ENCODE peak calls at places on chromosomes 2 and 18, in nine cellular contexts. C, U, I, S, L, J, X, P and F are unnamed samples.
A peak's percentile ranks its signal among the peaks of the same experiment; 100 is the strongest.

GRCh38 chr2:241541564-241542277 is 16.8 kb upstream of the BOK start:
- DNase-seq in X (no peak), S (peak; percentile 72), J (no peak), P (no peak), C (no peak), L (no peak), I (no peak), U (no peak), F (no peak)

GRCh38 chr2:183222751-183223150 is 98.5 kb downstream of the NUP35 start:
- DNase-seq in L (no peak), J (no peak), X (no peak), P (no peak), C (no peak), S (no peak), I (no peak), U (no peak), F (no peak)

GRCh38 chr2:47776621-47777020 is 6.3 kb upstream of the MSH6 start:
- DNase-seq in U (no peak), L (no peak), S (no peak), C (no peak), P (no peak), J (no peak), X (no peak), I (no peak), F (no peak)

GRCh38 chr2:44169155-44169898 is 652 bp downstream of the PPM1B start:
- DNase-seq in L (peak; percentile 70), U (peak; percentile 43), C (no peak), X (peak; percentile 41), I (peak; percentile 58), J (no peak), S (no peak), P (no peak), F (peak; percentile 45)

GRCh38 chr18:23883277-23883790 is 131.2 kb upstream of the TTC39C start:
- DNase-seq in I (peak; percentile 61), X (no peak), P (no peak), J (no peak), S (no peak), U (no peak), C (peak; percentile 81), L (no peak), F (peak; percentile 35)

GRCh38 chr2:171404258-171404657 is 29.5 kb downstream of the METTL8 start:
- DNase-seq in J (no peak), L (no peak), S (no peak), C (no peak), I (no peak), U (no peak), P (no peak), X (no peak), F (no peak)

GRCh38 chr18:58901783-58902182 is 37.1 kb downstream of the ZNF532 start:
- DNase-seq in I (no peak), U (no peak), L (no peak), P (no peak), C (no peak), J (no peak), S (no peak), X (no peak), F (no peak)

GRCh38 chr2:214465386-214466146 is 54.7 kb downstream of the VWC2L start:
- DNase-seq in I (no peak), C (peak; percentile 49), L (no peak), J (no peak), P (peak; percentile 11), X (no peak), U (no peak), S (no peak), F (peak; percentile 59)

GRCh38 chr2:84041494-84041893 is 417.6 kb downstream of the SUCLG1 start:
- DNase-seq in C (no peak), J (no peak), L (no peak), P (no peak), S (no peak), I (no peak), X (no peak), U (no peak), F (no peak)

GRCh38 chr2:68336192-68336591 is 16.4 kb upstream of the CNRIP1 start:
- DNase-seq in X (no peak), S (no peak), L (no peak), C (no peak), U (no peak), P (peak; percentile 24), I (no peak), J (no peak), F (no peak)

GRCh38 chr18:60053747-60054304 is 154.0 kb downstream of the PMAIP1 start:
- DNase-seq in P (peak; percentile 78), X (no peak), S (no peak), I (no peak), C (no peak), U (no peak), J (no peak), L (no peak), F (no peak)

GRCh38 chr18:32735781-32736180 is 37.0 kb downstream of the KLHL14 start:
- DNase-seq in X (no peak), J (no peak), I (no peak), P (no peak), C (no peak), L (no peak), S (no peak), U (no peak), F (no peak)

GRCh38 chr2:197949224-197949623 is 144.8 kb downstream of the PLCL1 start:
- DNase-seq in J (no peak), I (no peak), S (no peak), L (no peak), C (no peak), U (no peak), X (no peak), P (no peak), F (no peak)

GRCh38 chr2:20184067-20184938 is 40.6 kb downstream of the SDC1 start:
- DNase-seq in P (peak; percentile 43), S (peak; percentile 36), U (peak; percentile 75), J (no peak), X (peak; percentile 57), L (no peak), C (peak; percentile 26), I (no peak), F (no peak)

GRCh38 chr18:74654637-74655036 is 57.0 kb downstream of the ZNF407 start:
- DNase-seq in U (no peak), X (no peak), L (no peak), C (no peak), S (no peak), I (no peak), J (no peak), P (no peak), F (no peak)

GRCh38 chr2:85997016-85997970 is 108.4 kb downstream of the POLR1A start:
- DNase-seq in J (peak; percentile 65), S (peak; percentile 68), X (no peak), P (no peak), L (peak; percentile 82), I (no peak), U (no peak), C (peak; percentile 60), F (peak; percentile 57)

GRCh38 chr2:133264951-133265949 is 303.0 kb downstream of the NCKAP5 start:
- DNase-seq in J (peak; percentile 52), X (peak; percentile 65), U (peak; percentile 48), I (no peak), S (peak; percentile 82), C (no peak), L (no peak), P (no peak), F (no peak)

GRCh38 chr2:154588838-154589237 is 109.7 kb upstream of the KCNJ3 start:
- DNase-seq in J (no peak), I (no peak), P (no peak), S (no peak), U (no peak), C (no peak), L (no peak), X (no peak), F (no peak)

GRCh38 chr2:171271380-171271779 is 110.7 kb upstream of the TLK1 start:
- DNase-seq in X (no peak), C (no peak), U (no peak), I (no peak), L (no peak), J (no peak), P (no peak), S (no peak), F (no peak)

GRCh38 chr2:72919414-72920316 is 2.3 kb downstream of the EMX1 start:
- DNase-seq in I (no peak), P (no peak), X (peak; percentile 20), U (no peak), S (no peak), J (no peak), L (peak; percentile 3), C (no peak), F (peak; percentile 4)
- H3K27me3 ChIP-seq in I (no peaks in the 10 kb centered on the region), P (peaks cover 92% of the 10 kb centered on the region), X (peaks cover 100% of the 10 kb centered on the region), U (peaks cover 3% of the 10 kb centered on the region), S (peaks cover 88% of the 10 kb centered on the region), J (no peaks in the 10 kb centered on the region), L (peaks cover 81% of the 10 kb centered on the region), C (peaks cover 14% of the 10 kb centered on the region), F (peaks cover 97% of the 10 kb centered on the region)

GRCh38 chr18:46171331-46171730 is 67.1 kb downstream of the HAUS1 start:
- DNase-seq in J (no peak), S (no peak), C (no peak), P (no peak), L (no peak), U (no peak), X (no peak), I (no peak), F (no peak)

GRCh38 chr18:46169464-46169941 is 65.3 kb downstream of the HAUS1 start:
- DNase-seq in L (no peak), X (no peak), P (peak; percentile 27), C (no peak), J (no peak), S (no peak), I (no peak), U (no peak), F (no peak)

GRCh38 chr18:46179306-46179705 is 75.1 kb downstream of the HAUS1 start:
- DNase-seq in L (no peak), S (no peak), U (no peak), C (no peak), X (no peak), J (no peak), P (no peak), I (no peak), F (no peak)

GRCh38 chr18:46173393-46174316 is 69.5 kb downstream of the HAUS1 start:
- DNase-seq in I (peak; percentile 95), U (peak; percentile 93), J (peak; percentile 93), P (peak; percentile 81), X (peak; percentile 93), L (peak; percentile 94), C (peak; percentile 94), S (peak; percentile 99), F (peak; percentile 91)

GRCh38 chr18:46174317-46175039 is 70.3 kb downstream of the HAUS1 start:
- DNase-seq in I (peak; percentile 46), S (no peak), C (no peak), J (peak; percentile 47), P (no peak), U (no peak), L (no peak), X (peak; percentile 31), F (peak; percentile 71)
- TF ChIP-seq CTCF in I (no peak), S (no peak), C (no peak), J (no peak), P (peak; percentile 27), U (no peak), L (no peak), X (no peak), F (no peak)

GRCh38 chr2:70946832-70947442 is 11.2 kb downstream of the ATP6V1B1 start:
- DNase-seq in L (peak; percentile 66), S (no peak), P (peak; percentile 27), X (peak; percentile 56), J (no peak), I (peak; percentile 78), U (no peak), C (peak; percentile 49), F (no peak)
- H3K27me3 ChIP-seq in L (no peaks in the 10 kb centered on the region), S (peaks cover 14% of the 10 kb centered on the region), P (no peaks in the 10 kb centered on the region), X (peaks cover 10% of the 10 kb centered on the region), J (no peaks in the 10 kb centered on the region), I (no peaks in the 10 kb centered on the region), U (no peaks in the 10 kb centered on the region), C (no peaks in the 10 kb centered on the region), F (peaks cover 6% of the 10 kb centered on the region)

GRCh38 chr18:28108801-28109200 is 68.1 kb downstream of the CDH2 start:
- DNase-seq in U (no peak), X (no peak), L (no peak), C (no peak), P (no peak), J (no peak), S (no peak), I (no peak), F (no peak)
- TF ChIP-seq CTCF in U (no peak), X (no peak), L (no peak), C (no peak), P (no peak), J (no peak), S (no peak), I (peak; percentile 10), F (no peak)